ENCODE peak calls at places on chromosomes 2 and 18, in five cellular contexts. I is lower lobe of right lung, Q is mucosa of descending colon, V is A549, H is fibroblast of pulmonary artery. J is an unnamed sample.

GRCh38 chr2:98769784-98770183 is 38.9 kb upstream of the MGAT4A start:
- DNase-seq in I (no peak), Q (no peak), V (no peak), H (no peak), J (no peak)

GRCh38 chr2:72778410-72778809 is 47.4 kb downstream of the EXOC6B start:
- DNase-seq in I (no peak), Q (no peak), V (peak), H (peak), J (peak)

GRCh38 chr2:72669121-72669520 is 156.7 kb downstream of the EXOC6B start:
- DNase-seq in I (no peak), Q (no peak), V (peak), H (peak), J (peak)

GRCh38 chr2:235021752-235022151 is 69.9 kb downstream of the SH3BP4 start:
- DNase-seq in I (no peak), Q (no peak), V (peak), H (peak), J (peak)

GRCh38 chr2:227471924-227472264 is at the start of gene AGFG1:
- DNase-seq in I (peak), Q (peak), V (peak), H (peak), J (peak)

GRCh38 chr2:44975571-44976450 is 33.4 kb downstream of the SIX2 start:
- DNase-seq in I (no peak), Q (no peak), V (no peak), H (no peak), J (peak)

GRCh38 chr2:120641366-120641771 is 94.3 kb upstream of the GLI2 start:
- DNase-seq in I (no peak), Q (no peak), V (no peak), H (peak), J (peak)

GRCh38 chr2:19349911-19350677 is 8.3 kb downstream of the OSR1 start:
- DNase-seq in I (peak), Q (peak), V (peak), H (peak), J (peak)

GRCh38 chr18:36460324-36460850 is 162.9 kb downstream of the FHOD3 start:
- DNase-seq in I (no peak), Q (no peak), V (no peak), H (no peak), J (no peak)

GRCh38 chr2:162084561-162084960 is 10.5 kb upstream of the DPP4 start:
- DNase-seq in I (no peak), Q (no peak), V (no peak), H (no peak), J (no peak)

GRCh38 chr2:147094077-147094476 is 750.8 kb upstream of the ACVR2A start:
- DNase-seq in I (no peak), Q (no peak), V (no peak), H (no peak), J (no peak)

GRCh38 chr2:158687315-158687714 is 107.8 kb upstream of the DAPL1 start:
- DNase-seq in I (no peak), Q (no peak), V (no peak), H (no peak), J (no peak)

GRCh38 chr2:131026914-131027313 is 66.3 kb downstream of the FAM168B start:
- DNase-seq in I (no peak), Q (no peak), V (no peak), H (no peak), J (no peak)

GRCh38 chr2:85584354-85584856 is at the start of gene VAMP5:
- DNase-seq in I (no peak), Q (peak), V (no peak), H (no peak), J (no peak)

DNA sequence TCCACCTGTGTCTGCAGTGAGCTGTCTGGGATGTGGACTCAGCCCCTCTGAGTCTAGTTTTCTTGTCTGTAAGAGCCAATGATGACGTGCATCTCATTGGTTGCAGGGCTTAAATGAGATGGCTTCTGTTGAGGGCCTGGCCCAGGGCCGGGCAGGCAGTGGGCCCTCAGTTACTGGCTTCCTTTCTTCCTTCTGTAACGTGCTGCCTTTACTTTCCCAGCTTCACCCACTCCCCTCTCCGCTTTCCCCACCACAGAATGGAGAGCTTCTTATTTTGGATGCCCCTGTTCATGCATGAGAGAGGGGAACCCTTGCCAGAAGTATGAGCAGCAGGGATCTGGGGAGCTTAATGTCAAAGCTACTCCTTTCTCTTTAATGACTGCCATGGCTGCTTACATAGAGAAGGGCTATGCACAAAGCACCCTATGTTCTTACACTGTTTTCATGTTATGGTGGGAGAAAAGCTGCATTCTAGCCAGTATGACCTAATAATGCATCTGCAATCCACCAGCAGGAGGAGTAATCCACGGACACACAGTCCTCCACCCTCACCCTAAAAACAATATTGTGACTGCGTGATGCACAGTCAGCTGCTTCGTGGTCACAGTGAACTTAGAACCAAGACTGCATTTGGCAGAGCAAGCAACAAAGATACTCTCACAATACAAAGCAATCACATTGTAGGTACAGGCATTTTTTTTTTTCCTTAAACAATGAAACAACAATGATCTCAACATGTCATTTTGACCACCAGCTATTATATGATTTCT is 37.2 kb downstream of the CREG2 start:
- DNase-seq in I (no peak), Q (no peak), V (peak), H (peak), J (peak)
- TF ChIP-seq CTCF in I (peak), Q (no peak), V (peak), H (peak), J (peak)

DNA sequence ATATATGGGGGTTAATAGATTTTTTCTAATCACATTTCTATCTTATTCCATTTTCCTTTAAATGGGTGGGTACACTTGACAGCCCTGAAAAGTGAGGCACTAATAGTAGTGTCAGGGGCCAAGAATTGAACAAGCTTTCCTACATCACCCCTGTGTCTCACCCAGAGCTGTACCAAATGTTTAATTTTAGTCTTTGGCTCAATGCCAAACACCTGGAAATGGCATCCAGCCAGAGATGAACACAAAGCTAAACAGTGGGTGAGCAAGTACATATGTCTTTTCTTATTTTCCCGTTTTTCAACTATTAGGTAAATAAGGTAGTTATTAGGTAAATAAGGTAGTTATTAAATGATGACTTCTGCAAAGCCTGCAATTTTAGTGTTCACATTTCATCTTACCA is 276.3 kb upstream of the ERBB4 start:
- DNase-seq in I (no peak), Q (no peak), V (no peak), H (no peak), J (no peak)
- H3K4me3 ChIP-seq in I (no peak), Q (no peak), V (no peak), H (no peak), J (no peak)

GRCh38 chr2:24920813-24921441 is 890 bp upstream of the ADCY3 start:
- DNase-seq in I (no peak), Q (no peak), V (peak), H (no peak), J (no peak)
- TF ChIP-seq CTCF in I (no peak), Q (no peak), V (peak), H (peak), J (peak)

DNA sequence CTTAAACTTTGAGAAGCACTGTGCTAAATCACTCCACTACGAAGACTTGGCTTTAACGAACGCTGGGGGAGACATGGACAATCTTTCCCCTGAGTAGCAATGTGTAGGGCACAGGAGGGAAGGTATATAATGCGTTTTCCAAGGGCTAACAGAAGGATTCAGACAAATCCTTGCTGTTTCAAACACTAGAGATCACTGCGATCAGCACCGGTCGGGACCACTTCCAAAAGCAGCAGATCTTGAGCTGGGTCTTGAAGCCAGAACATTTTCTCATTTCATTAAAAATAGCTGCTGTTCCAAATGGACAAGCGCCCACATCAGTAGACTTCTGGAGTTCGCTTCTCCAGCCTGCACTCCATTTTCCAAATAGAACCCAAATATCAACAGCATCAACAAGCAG is 65.1 kb upstream of the MAPRE2 start:
- DNase-seq in I (no peak), Q (no peak), V (no peak), H (no peak), J (no peak)
- H3K4me3 ChIP-seq in I (peak), Q (no peak), V (peak), H (no peak), J (no peak)

GRCh38 chr2:43220229-43220981 is 6.0 kb downstream of the ZFP36L2 start:
- DNase-seq in I (no peak), Q (no peak), V (no peak), H (peak), J (peak)
- TF ChIP-seq CTCF in I (no peak), Q (no peak), V (no peak), H (no peak), J (no peak)

GRCh38 chr2:154370873-154371272 is 327.6 kb upstream of the KCNJ3 start:
- DNase-seq in I (no peak), Q (no peak), V (no peak), H (no peak), J (no peak)

DNA sequence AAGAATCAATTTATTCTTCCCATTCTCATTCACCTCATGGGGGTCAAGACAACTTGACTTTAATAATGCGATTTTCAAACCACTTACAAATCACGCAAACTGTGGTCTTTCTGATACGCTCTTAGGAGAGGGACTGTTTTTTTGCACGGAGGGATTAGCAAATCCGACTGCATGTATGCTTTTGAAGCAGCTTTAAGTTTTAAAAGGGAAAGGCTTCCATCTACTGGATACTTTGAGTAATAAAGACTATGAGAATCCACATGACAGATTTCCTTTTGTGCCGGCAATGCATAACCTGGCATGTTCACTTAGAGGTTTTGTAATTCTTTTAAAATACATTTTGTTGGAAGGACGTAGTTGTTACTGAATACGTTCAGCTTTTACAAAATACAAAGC is 322.9 kb upstream of the KCNJ3 start:
- DNase-seq in I (no peak), Q (no peak), V (peak), H (peak), J (peak)
- H3K4me3 ChIP-seq in I (no peak), Q (no peak), V (peak), H (no peak), J (no peak)

DNA sequence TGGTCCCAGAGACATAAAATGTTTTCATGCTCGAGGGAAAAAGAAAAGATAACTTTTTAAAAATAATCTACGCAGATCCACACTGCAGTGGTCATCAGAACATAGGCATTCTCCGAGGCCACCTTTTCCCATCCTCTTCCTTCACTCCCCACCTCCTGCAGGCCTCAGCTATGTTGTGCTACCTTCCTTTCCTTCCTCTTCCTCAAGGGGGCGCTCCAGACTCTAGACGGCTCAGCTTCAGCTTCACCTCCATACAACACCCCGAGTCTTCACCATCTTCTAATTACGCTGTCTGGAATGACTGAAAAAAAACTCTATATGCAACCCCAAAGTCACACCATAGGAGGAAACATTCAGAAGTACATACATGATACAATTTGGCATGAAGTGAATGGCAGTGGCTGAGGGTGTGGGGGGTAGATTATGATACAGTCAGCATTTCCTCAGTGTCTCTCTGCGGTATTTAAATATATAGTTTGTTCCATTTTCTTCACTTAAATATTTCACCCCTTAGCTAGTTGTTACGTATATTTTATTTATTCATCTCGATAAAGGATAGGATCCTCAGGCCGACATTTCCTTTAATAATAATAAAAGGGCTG is 583.6 kb downstream of the IRS1 start:
- DNase-seq in I (peak), Q (peak), V (peak), H (peak), J (peak)
- TF ChIP-seq CTCF in I (peak), Q (peak), V (peak), H (peak), J (peak)

GRCh38 chr2:167334343-167334742 is 446.1 kb downstream of the XIRP2 start:
- DNase-seq in I (no peak), Q (no peak), V (no peak), H (no peak), J (no peak)

GRCh38 chr2:167335627-167336026 is 447.3 kb downstream of the XIRP2 start:
- DNase-seq in I (no peak), Q (no peak), V (no peak), H (peak), J (peak)

GRCh38 chr2:167332358-167332757 is 444.1 kb downstream of the XIRP2 start:
- DNase-seq in I (no peak), Q (no peak), V (no peak), H (no peak), J (no peak)

GRCh38 chr2:167331636-167332232 is 443.5 kb downstream of the XIRP2 start:
- DNase-seq in I (no peak), Q (peak), V (peak), H (no peak), J (peak)

GRCh38 chr2:167333245-167333644 is 445.0 kb downstream of the XIRP2 start:
- DNase-seq in I (no peak), Q (no peak), V (no peak), H (no peak), J (peak)
- H3K4me3 ChIP-seq in I (no peak), Q (no peak), V (no peak), H (no peak), J (no peak)

GRCh38 chr2:102872388-102872787 is 110.6 kb downstream of the TMEM182 start:
- DNase-seq in I (no peak), Q (no peak), V (peak), H (no peak), J (peak)
- TF ChIP-seq CTCF in I (no peak), Q (no peak), V (peak), H (no peak), J (no peak)

J was measured in choroid plexus epithelial cell.